ENCODE peak calls at places on chromosome 4, in five cellular contexts. R is OCI-LY7, C is upper lobe of right lung, A is MM.1S, L is suprapubic skin. K is an unnamed sample.

GRCh38 chr4:100362363-100362762 is 155.5 kb downstream of the EMCN start:
- DNase-seq in A (no peak), L (no peak), R (no peak), C (no peak), K (no peak)

GRCh38 chr4:185143596-185143969 is 517 bp downstream of the SLC25A4 start:
- DNase-seq in R (peak; percentile 56), C (peak; percentile 70), L (no peak), A (peak; percentile 48), K (peak; percentile 89)

GRCh38 chr4:92304073-92304472 is 307 bp downstream of the GRID2 start:
- DNase-seq in R (no peak), L (no peak), C (no peak), A (no peak), K (no peak)

GRCh38 chr4:8537041-8537461 is 43.1 kb upstream of the GPR78 start:
- DNase-seq in R (no peak), L (no peak), A (no peak), C (no peak), K (peak; percentile 36)

GRCh38 chr4:145511913-145512522 is 30.4 kb downstream of the SMAD1 start:
- DNase-seq in A (peak; percentile 20), R (peak; percentile 67), L (no peak), C (no peak), K (no peak)

GRCh38 chr4:133355636-133356035 is 206.5 kb downstream of the PCDH10 start:
- DNase-seq in C (no peak), A (no peak), R (no peak), L (no peak), K (no peak)

GRCh38 chr4:76579596-76580375 is 144.8 kb downstream of the SHROOM3 start:
- DNase-seq in R (no peak), C (no peak), L (no peak), A (no peak), K (no peak)

GRCh38 chr4:92307886-92308285 is 4.1 kb downstream of the GRID2 start:
- DNase-seq in A (no peak), C (no peak), R (no peak), L (no peak), K (no peak)

GRCh38 chr4:122705035-122705434 is 27.5 kb upstream of the BBS12 start:
- DNase-seq in A (no peak), C (no peak), L (no peak), R (no peak), K (no peak)
- H3K4me1 ChIP-seq in A (no peaks in the 10 kb centered on the region), C (no peaks in the 10 kb centered on the region), L (no peaks in the 10 kb centered on the region), R (no peaks in the 10 kb centered on the region), K (no peaks in the 10 kb centered on the region)

DNA sequence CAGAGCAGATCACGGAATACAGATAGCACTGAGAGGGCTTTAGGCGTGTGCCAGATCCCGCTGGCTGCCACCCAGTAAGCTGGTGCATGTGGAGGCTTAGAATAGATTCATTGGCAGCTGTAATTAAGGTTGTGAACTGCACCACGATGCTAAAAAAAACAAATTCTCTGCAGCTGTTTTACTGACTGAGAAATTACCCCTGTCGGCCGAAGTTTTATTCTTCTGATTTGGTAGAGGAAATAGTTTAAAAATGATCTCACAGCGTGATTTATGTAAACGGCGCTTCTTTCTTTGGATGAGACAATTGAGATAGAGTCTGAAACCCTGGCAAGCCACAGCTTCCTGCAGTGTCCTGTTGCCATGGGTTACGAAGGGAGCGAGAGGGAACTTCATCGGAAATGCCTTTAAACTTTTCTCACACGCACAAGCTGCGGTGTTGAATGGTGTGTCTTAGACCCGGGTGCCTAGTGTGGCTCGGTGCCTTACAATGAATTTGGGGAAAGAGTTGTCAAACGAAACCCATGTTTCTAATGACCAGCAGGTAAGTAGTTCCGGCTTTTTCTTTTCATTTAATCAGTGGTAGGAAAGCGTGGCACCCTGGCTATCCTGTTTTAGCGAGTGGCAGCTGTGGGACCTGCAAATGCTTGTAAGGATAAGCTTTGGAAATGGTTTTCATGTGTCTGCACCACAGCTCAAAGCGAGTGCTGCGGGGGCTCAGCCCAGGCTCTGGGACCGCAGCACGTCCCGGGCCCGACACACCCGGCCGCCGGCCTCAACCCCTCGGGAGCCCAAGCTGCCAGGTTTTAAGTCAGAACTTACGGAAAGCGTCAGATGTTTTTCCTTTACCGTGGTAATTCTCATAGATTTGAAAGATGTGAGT is 71.7 kb upstream of the HGFAC start:
- DNase-seq in C (no peak), R (no peak), A (peak; percentile 25), L (no peak), K (no peak)
- H3K4me3 ChIP-seq in C (peak overlapping the region; percentile 25), R (no peak overlapping the region), A (no peak overlapping the region), L (peak overlapping the region; percentile 15), K (peak overlapping the region; percentile 24)

GRCh38 chr4:51845736-51846135 is 2.8 kb downstream of the DCUN1D4 start:
- DNase-seq in R (no peak), A (no peak), C (no peak), L (no peak), K (no peak)

GRCh38 chr4:51851937-51852290 is 9.0 kb downstream of the DCUN1D4 start:
- DNase-seq in R (no peak), A (no peak), L (no peak), C (no peak), K (no peak)

GRCh38 chr4:51851090-51851936 is 8.4 kb downstream of the DCUN1D4 start:
- DNase-seq in L (no peak), C (no peak), R (peak; percentile 19), A (no peak), K (no peak)

GRCh38 chr4:51850294-51850693 is 7.3 kb downstream of the DCUN1D4 start:
- DNase-seq in R (no peak), A (no peak), C (no peak), L (no peak), K (no peak)

GRCh38 chr4:51849430-51849829 is 6.5 kb downstream of the DCUN1D4 start:
- DNase-seq in A (no peak), C (no peak), L (no peak), R (no peak), K (no peak)
- H3K4me1 ChIP-seq in A (peaks cover 2% of the 10 kb centered on the region), C (peaks cover 11% of the 10 kb centered on the region), L (peaks cover 33% of the 10 kb centered on the region), R (peaks cover 15% of the 10 kb centered on the region), K (peaks cover 2% of the 10 kb centered on the region)

DNA sequence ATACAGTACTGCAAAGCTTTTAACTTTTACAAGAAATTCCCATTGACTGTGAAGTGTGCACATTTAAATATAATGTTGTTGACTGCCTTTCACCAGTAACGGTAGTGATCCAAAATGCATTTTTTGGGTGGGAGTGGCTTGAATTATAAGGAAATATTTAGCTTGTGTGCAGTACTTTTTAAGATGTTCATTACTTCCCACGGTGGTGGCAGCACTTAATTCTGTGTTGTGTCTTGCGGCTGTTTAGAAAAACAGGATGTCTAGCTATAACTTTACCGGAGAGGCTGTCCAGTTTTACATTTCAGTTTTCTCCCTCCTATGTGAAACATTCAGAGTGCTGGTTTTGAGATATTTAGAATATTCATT is 1.7 kb downstream of the TMEM131L start:
- DNase-seq in C (no peak), R (peak; percentile 66), A (no peak), L (no peak), K (no peak)
- H3K4me3 ChIP-seq in C (peak overlapping the region; percentile 82), R (peak overlapping the region; percentile 87), A (peak overlapping the region; percentile 96), L (peak overlapping the region; percentile 95), K (peak overlapping the region; percentile 16)

DNA sequence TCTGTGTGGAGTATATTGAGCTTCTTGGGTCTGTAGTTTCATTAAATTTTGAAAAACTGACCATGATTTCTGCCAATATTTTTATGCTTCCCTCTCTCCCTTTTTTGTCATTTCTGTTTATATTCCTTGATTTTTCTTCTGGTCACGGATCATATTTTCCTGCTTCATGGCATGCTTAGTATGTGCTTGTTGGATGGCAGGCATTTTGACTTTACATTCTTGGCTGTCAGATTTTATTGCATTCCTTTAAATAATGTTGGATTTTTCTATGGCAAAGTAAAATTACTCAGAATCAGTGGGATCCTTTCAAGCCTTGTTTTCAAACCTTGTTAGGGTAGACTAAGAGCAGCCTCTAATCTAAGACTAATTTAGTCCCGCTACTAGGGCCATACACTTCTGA is 531.8 kb downstream of the IL15 start:
- DNase-seq in A (no peak), R (no peak), L (no peak), C (no peak), K (no peak)
- H3K4me1 ChIP-seq in A (no peaks in the 10 kb centered on the region), R (no peaks in the 10 kb centered on the region), L (no peaks in the 10 kb centered on the region), C (no peaks in the 10 kb centered on the region), K (no peaks in the 10 kb centered on the region)

GRCh38 chr4:151099226-151099975 is at the start of gene RPS3A:
- DNase-seq in A (peak; percentile 97), R (peak; percentile 97), L (peak; percentile 97), C (peak; percentile 97), K (peak; percentile 97)

GRCh38 chr4:151098191-151098590 is 1.2 kb upstream of the RPS3A start:
- DNase-seq in A (no peak), C (no peak), L (no peak), R (no peak), K (no peak)

GRCh38 chr4:151097759-151098158 is 1.7 kb upstream of the RPS3A start:
- DNase-seq in C (no peak), R (no peak), A (no peak), L (no peak), K (no peak)

GRCh38 chr4:151099976-151100417 is 569 bp downstream of the RPS3A start:
- DNase-seq in R (no peak), C (no peak), L (no peak), A (no peak), K (no peak)

DNA sequence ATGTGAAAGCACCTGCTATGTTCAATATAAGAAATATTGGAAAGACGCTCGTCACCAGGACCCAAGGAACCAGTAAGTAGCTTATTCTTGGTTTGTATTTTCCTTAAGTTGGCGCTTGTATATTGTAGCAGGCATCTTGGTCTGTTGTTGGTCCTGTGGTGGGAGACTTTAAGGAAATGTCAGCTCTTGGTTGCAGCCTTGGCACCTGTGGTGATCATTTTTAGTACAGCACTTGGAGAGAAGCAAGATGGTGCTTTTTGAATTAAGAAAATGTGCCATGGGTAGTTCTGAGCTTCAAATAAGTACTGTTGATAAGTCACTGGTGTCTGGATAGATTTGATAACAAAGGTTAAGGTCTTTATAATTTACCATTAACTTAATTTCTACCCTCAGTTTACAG is 1.1 kb downstream of the RPS3A start:
- DNase-seq in L (no peak), C (no peak), A (no peak), R (peak; percentile 30), K (no peak)
- H3K4me3 ChIP-seq in L (peak overlapping the region; percentile 63), C (peak overlapping the region; percentile 94), A (peak overlapping the region; percentile 100), R (peak overlapping the region; percentile 100), K (peak overlapping the region; percentile 66)